ENCODE peak calls at places on chromosomes 11 and 22, in eight cellular contexts. G is HL-60, Y is glutamatergic neuron, J is HFFc6, R is prostate gland, L is endothelial cell, A is adrenal gland, X is colonic mucosa. M is an unnamed sample.

GRCh38 chr11:45654242-45654641 is 11.2 kb downstream of the CHST1 start:
- DNase-seq in G (no peak), Y (no peak), J (no peak), R (no peak), L (peak; percentile 5), A (no peak), X (peak; percentile 15), M (no peak)

GRCh38 chr11:110896358-110896757 is 184.1 kb upstream of the ARHGAP20 start:
- DNase-seq in G (no peak), Y (no peak), J (peak; percentile 48), R (no peak), L (no peak), A (peak; percentile 59), X (no peak), M (no peak)

GRCh38 chr11:60858731-60859464 is 3.1 kb upstream of the PTGDR2 start:
- DNase-seq in G (no peak), Y (no peak), J (no peak), R (no peak), L (no peak), A (no peak), X (no peak), M (no peak)

GRCh38 chr22:33438273-33438672 is 380.1 kb upstream of the SYN3 start:
- DNase-seq in G (no peak), Y (no peak), J (peak; percentile 73), R (peak; percentile 56), L (no peak), A (peak; percentile 10), X (no peak), M (no peak)

GRCh38 chr22:19555651-19556050 is 31.4 kb upstream of the CLDN5 start:
- DNase-seq in G (no peak), Y (no peak), J (no peak), R (no peak), L (no peak), A (no peak), X (no peak), M (no peak)

GRCh38 chr11:111601979-111602864 is at the start of gene SIK2:
- DNase-seq in G (peak; percentile 89), Y (peak; percentile 97), J (peak; percentile 91), R (peak; percentile 94), L (peak; percentile 96), A (peak; percentile 96), X (peak; percentile 90), M (peak; percentile 98)

GRCh38 chr11:104781719-104782376 is 116.4 kb downstream of the CASP12 start:
- DNase-seq in G (no peak), Y (no peak), J (no peak), R (no peak), L (no peak), A (no peak), X (no peak), M (no peak)

GRCh38 chr11:66626382-66626781 is 10.0 kb downstream of the RBM14 start:
- DNase-seq in G (no peak), Y (no peak), J (no peak), R (no peak), L (no peak), A (no peak), X (no peak), M (no peak)

GRCh38 chr11:66950113-66950535 is 8.1 kb downstream of the PC start:
- DNase-seq in G (no peak), Y (peak; percentile 56), J (peak; percentile 92), R (peak; percentile 25), L (no peak), A (peak; percentile 93), X (peak; percentile 52), M (no peak)

GRCh38 chr22:24106385-24107381 is 74.6 kb upstream of the SUSD2 start:
- DNase-seq in G (no peak), Y (no peak), J (no peak), R (no peak), L (no peak), A (no peak), X (no peak), M (peak; percentile 32)

GRCh38 chr11:7575841-7576451 is 62.1 kb downstream of the PPFIBP2 start:
- DNase-seq in G (peak; percentile 51), Y (no peak), J (no peak), R (peak; percentile 62), L (no peak), A (no peak), X (peak; percentile 83), M (peak; percentile 67)

GRCh38 chr11:92867913-92868619 is 101.4 kb upstream of the MTNR1B start:
- DNase-seq in G (no peak), Y (no peak), J (no peak), R (peak; percentile 41), L (no peak), A (no peak), X (no peak), M (no peak)

DNA sequence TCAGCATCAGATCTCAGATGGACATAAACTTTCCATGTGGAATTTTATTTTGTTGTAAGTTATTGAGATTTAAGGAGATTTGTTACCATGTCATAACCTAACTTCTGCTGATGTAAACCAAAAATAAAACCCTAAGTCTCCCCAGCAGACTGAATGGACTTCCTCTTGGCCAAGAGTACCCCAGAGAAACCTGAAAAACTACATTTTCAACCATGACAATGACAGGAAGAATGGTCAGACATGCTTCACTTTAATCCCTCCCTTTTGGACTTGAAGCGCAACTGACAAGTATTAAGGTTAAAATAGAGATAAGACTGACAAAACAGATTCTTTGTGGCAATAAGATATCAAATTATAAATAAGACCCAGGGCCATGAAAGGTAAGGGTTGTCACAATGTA is 579.7 kb upstream of the RAG2 start:
- DNase-seq in G (no peak), Y (no peak), J (no peak), R (no peak), L (no peak), A (no peak), X (no peak), M (no peak)
- TF ChIP-seq CTCF in G (no peak), Y (no peak), J (no peak), R (no peak), L (no peak), A (no peak), X (no peak), M (no peak)

GRCh38 chr22:42277988-42278776 is 7.7 kb upstream of the TCF20 start:
- DNase-seq in G (no peak), Y (no peak), J (no peak), R (no peak), L (peak; percentile 27), A (no peak), X (no peak), M (no peak)
- TF ChIP-seq CTCF in G (no peak), Y (no peak), J (peak; percentile 34), R (peak; percentile 31), L (no peak), A (no peak), X (peak; percentile 12), M (peak; percentile 57)

GRCh38 chr11:3341298-3341697 is 37.6 kb downstream of the ZNF195 start:
- DNase-seq in G (peak; percentile 59), Y (peak; percentile 83), J (peak; percentile 27), R (peak; percentile 40), L (peak; percentile 75), A (peak; percentile 58), X (peak; percentile 76), M (no peak)
- TF ChIP-seq CTCF in G (peak; percentile 53), Y (peak; percentile 81), J (peak; percentile 83), R (peak; percentile 71), L (peak; percentile 85), A (peak; percentile 64), X (peak; percentile 68), M (peak; percentile 78)

GRCh38 chr22:39556970-39557811 is 13.4 kb upstream of the CACNA1I start:
- DNase-seq in G (no peak), Y (peak; percentile 59), J (no peak), R (no peak), L (no peak), A (peak; percentile 70), X (no peak), M (no peak)
- TF ChIP-seq CTCF in G (no peak), Y (no peak), J (no peak), R (peak; percentile 10), L (no peak), A (peak; percentile 17), X (no peak), M (no peak)

DNA sequence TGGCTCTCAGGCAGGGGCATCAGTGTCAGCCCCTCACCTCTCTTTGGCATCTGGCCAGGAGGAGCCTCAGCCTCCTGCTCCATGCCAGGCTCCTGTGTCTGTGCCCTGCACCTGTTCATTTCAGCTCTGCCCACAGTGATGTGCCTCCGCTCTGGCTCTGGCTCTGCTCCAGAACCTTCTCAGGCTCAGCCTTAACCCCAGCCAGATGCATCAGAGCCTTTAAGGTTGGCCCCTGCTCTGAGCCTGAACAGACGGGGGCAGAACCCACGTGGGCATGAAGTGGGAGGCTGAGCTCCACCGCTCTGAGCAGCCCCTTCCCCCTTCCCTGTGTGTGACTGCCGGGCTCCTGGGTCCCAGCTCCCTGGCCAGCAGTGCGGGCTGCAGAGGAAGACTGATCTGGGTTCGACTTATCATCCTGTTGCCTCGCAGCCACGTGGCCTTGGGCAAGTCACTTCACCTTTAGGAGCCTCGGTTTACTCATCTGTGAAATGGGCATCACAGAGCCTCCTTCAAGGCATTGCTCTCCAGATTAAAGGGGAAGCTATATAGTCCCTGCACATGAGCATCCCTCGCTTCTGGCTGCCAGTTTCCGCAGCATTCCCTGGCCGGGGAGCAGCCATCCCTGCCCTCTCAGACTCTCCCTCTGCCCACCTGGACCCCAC is 44.7 kb upstream of the RTL6 start:
- DNase-seq in G (no peak), Y (no peak), J (no peak), R (no peak), L (no peak), A (no peak), X (no peak), M (no peak)
- TF ChIP-seq CTCF in G (no peak), Y (no peak), J (no peak), R (no peak), L (no peak), A (no peak), X (no peak), M (no peak)

DNA sequence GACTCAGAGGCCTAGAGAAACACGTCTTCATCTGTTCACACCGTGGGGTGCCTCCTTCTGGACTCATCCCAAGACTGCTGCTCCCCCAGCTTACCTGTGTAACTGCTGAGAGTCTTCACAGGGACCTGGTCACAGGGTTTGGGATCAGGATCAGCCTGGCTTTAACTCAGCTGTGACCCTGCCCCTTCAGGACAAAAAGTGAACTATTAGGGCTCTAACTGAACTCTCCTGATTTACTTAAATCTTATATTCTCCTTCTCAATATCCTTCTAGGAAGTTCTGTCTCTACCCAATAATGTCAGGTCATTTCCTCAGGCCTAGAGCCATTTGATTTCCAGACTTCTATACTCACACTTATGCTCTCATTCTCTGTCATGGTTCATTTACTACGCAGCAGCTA is 108.4 kb downstream of the ZNF280B start:
- DNase-seq in G (no peak), Y (no peak), J (no peak), R (no peak), L (no peak), A (no peak), X (no peak), M (no peak)
- TF ChIP-seq CTCF in G (no peak), Y (peak; percentile 15), J (peak; percentile 23), R (no peak), L (no peak), A (no peak), X (no peak), M (no peak)

M was measured in GM06990.